ENCODE peak calls at places on chromosomes 13 and 19, in six cellular contexts. R is stimulated activated CD4-positive, alpha-beta T cell treated with anti-CD3 and anti-CD28 coated beads, Interleukin-1b, Interleukin-23, amount 100 ng/mL, for 1 hour; Q is GM03348; S is GDM1; J is MG63; U is fibroblast of lung. X is an unnamed sample.

GRCh38 chr13:74629985-74630384 is 495.8 kb upstream of the KLF12 start:
- DNase-seq in R (no peak), U (no peak), J (peak; percentile 44), Q (peak; percentile 15), S (no peak), X (no peak)

GRCh38 chr19:55650602-55651230 is 2.7 kb downstream of the CCDC106 start:
- DNase-seq in S (no peak), Q (no peak), U (no peak), R (no peak), J (no peak), X (no peak)

GRCh38 chr13:84118845-84119409 is 236.7 kb upstream of the SLITRK1 start:
- DNase-seq in R (no peak), J (no peak), S (no peak), Q (peak; percentile 12), U (no peak), X (no peak)

GRCh38 chr13:98284677-98285076 is 107.6 kb upstream of the RNF113B start:
- DNase-seq in Q (no peak), J (no peak), S (no peak), U (no peak), R (no peak), X (no peak)

GRCh38 chr19:17246681-17247425 is 1.1 kb upstream of the NR2F6 start:
- DNase-seq in S (no peak), J (no peak), Q (peak; percentile 64), R (no peak), U (no peak), X (peak; percentile 49)

GRCh38 chr19:45769821-45770191 is 754 bp upstream of the SIX5 start:
- DNase-seq in U (no peak), J (peak; percentile 52), Q (no peak), S (no peak), R (no peak), X (peak; percentile 52)

GRCh38 chr13:103203750-103204330 is 137.6 kb upstream of the SLC10A2 start:
- DNase-seq in R (no peak), J (no peak), U (no peak), Q (no peak), S (no peak), X (no peak)

GRCh38 chr13:36493046-36493445 is 60.8 kb downstream of the CCNA1 start:
- DNase-seq in J (no peak), S (no peak), U (no peak), Q (no peak), R (no peak), X (no peak)

GRCh38 chr13:64925284-64925683 is 2304.9 kb downstream of the PCDH9 start:
- DNase-seq in Q (no peak), R (no peak), U (peak; percentile 10), S (no peak), J (peak; percentile 3), X (peak; percentile 67)

GRCh38 chr13:110265682-110266430 is 41.1 kb downstream of the COL4A1 start:
- DNase-seq in R (no peak), S (no peak), J (no peak), U (no peak), Q (no peak), X (no peak)

GRCh38 chr19:49056101-49056901 is 1.2 kb downstream of the CGB7 start:
- DNase-seq in J (peak; percentile 40), Q (peak; percentile 93), R (no peak), S (no peak), U (peak; percentile 20), X (peak; percentile 83)

GRCh38 chr19:31154021-31154420 is 195.2 kb downstream of the TSHZ3 start:
- DNase-seq in R (no peak), Q (peak; percentile 65), U (no peak), J (peak; percentile 62), S (no peak), X (no peak)

GRCh38 chr13:79780240-79780639 is 299.3 kb downstream of the NDFIP2 start:
- DNase-seq in J (no peak), Q (no peak), R (no peak), S (no peak), U (peak; percentile 9), X (no peak)

GRCh38 chr13:25743426-25743825 is 308.4 kb downstream of the SHISA2 start:
- DNase-seq in S (no peak), R (no peak), U (no peak), Q (no peak), J (no peak), X (no peak)

GRCh38 chr19:3238066-3238561 is 13.7 kb downstream of the CELF5 start:
- DNase-seq in U (no peak), R (no peak), Q (no peak), S (no peak), J (no peak), X (no peak)

GRCh38 chr19:53157601-53158000 is 1.3 kb downstream of the ZNF347 start:
- DNase-seq in J (no peak), S (no peak), Q (peak; percentile 22), U (no peak), R (no peak), X (peak; percentile 24)

GRCh38 chr19:40284501-40285352 is at the start of gene AKT2:
- DNase-seq in U (peak; percentile 49), Q (peak; percentile 76), J (peak; percentile 80), R (peak; percentile 41), S (peak; percentile 72), X (peak; percentile 90)

GRCh38 chr19:11251650-11252314 is 10.5 kb downstream of the DOCK6 start:
- DNase-seq in J (no peak), R (no peak), Q (no peak), S (no peak), U (no peak), X (no peak)

GRCh38 chr13:22931576-22931975 is 249.2 kb upstream of the SGCG start:
- DNase-seq in J (no peak), R (no peak), S (no peak), Q (no peak), U (no peak), X (no peak)

GRCh38 chr13:74794582-74794981 is 660.4 kb upstream of the KLF12 start:
- DNase-seq in J (no peak), R (no peak), Q (no peak), U (peak; percentile 12), S (no peak), X (no peak)

GRCh38 chr13:37747071-37747612 is 122.4 kb downstream of the TRPC4 start:
- DNase-seq in S (no peak), J (peak; percentile 20), U (peak; percentile 91), Q (peak; percentile 34), R (no peak), X (no peak)

GRCh38 chr19:34017024-34017423 is 155.3 kb upstream of the LSM14A start:
- DNase-seq in Q (no peak), R (no peak), J (no peak), S (no peak), U (no peak), X (no peak)

GRCh38 chr13:98427331-98427995 is 149.4 kb downstream of the STK24 start:
- DNase-seq in S (no peak), J (no peak), U (no peak), R (no peak), Q (no peak), X (no peak)

GRCh38 chr13:110129539-110130186 is 177.3 kb downstream of the COL4A1 start:
- DNase-seq in U (no peak), J (no peak), Q (no peak), R (no peak), S (no peak), X (no peak)

GRCh38 chr13:75986818-75987217 is 350.7 kb downstream of the LMO7 start:
- DNase-seq in R (no peak), S (no peak), Q (no peak), U (no peak), J (no peak), X (no peak)

GRCh38 chr13:97249797-97250495 is 27.8 kb downstream of the MBNL2 start:
- DNase-seq in J (peak; percentile 43), U (no peak), S (no peak), Q (no peak), R (no peak), X (no peak)

GRCh38 chr19:3642987-3643386 is 16.4 kb upstream of the CACTIN start:
- DNase-seq in J (no peak), S (no peak), Q (no peak), R (no peak), U (no peak), X (peak; percentile 65)

GRCh38 chr13:99656843-99657506 is 155.7 kb downstream of the TM9SF2 start:
- DNase-seq in R (no peak), U (no peak), Q (no peak), S (no peak), J (no peak), X (no peak)

GRCh38 chr13:48210178-48210577 is 22.8 kb upstream of the ITM2B start:
- DNase-seq in Q (peak; percentile 58), U (peak; percentile 82), R (no peak), S (no peak), J (no peak), X (no peak)

GRCh38 chr19:1177322-1178114 is 3.5 kb upstream of the SBNO2 start:
- DNase-seq in R (no peak), J (peak; percentile 94), S (no peak), U (peak; percentile 94), Q (peak; percentile 95), X (no peak)

GRCh38 chr19:55777528-55777927 is 8.6 kb downstream of the RFPL4AL1 start:
- DNase-seq in Q (no peak), R (no peak), U (no peak), J (no peak), S (no peak), X (no peak)

GRCh38 chr13:112067121-112067741 is at the start of gene SOX1:
- DNase-seq in J (no peak), Q (no peak), U (no peak), R (no peak), S (no peak), X (peak; percentile 51)

GRCh38 chr13:113917523-113918371 is 53.9 kb upstream of the GAS6 start:
- DNase-seq in J (no peak), S (no peak), U (no peak), Q (no peak), R (no peak), X (no peak)

GRCh38 chr13:40665754-40666057 is 735 bp downstream of the FOXO1 start:
- DNase-seq in J (peak; percentile 39), S (peak; percentile 45), R (no peak), U (peak; percentile 24), Q (no peak), X (peak; percentile 56)

X was measured in nephron progenitor cell.